ENCODE peak calls at places on chromosome 13, in five cellular contexts. One of them, this sample, is unnamed.

GRCh38 chr13:29500426-29500825 is 95.1 kb downstream of the SLC7A1 start:
- DNase-seq in cardiac muscle cell: no peak
- DNase-seq in foreskin keratinocyte: no peak
- DNase-seq in stomach: no peak
- DNase-seq in IMR-90: no peak
- DNase-seq in this sample: no peak

GRCh38 chr13:77002590-77003190 is 10.8 kb downstream of the CLN5 start:
- DNase-seq in cardiac muscle cell: peak; percentile 61
- DNase-seq in foreskin keratinocyte: no peak
- DNase-seq in stomach: no peak
- DNase-seq in IMR-90: peak; percentile 48
- DNase-seq in this sample: peak; percentile 57

GRCh38 chr13:52383362-52383761 is 22.6 kb downstream of the THSD1 start:
- DNase-seq in cardiac muscle cell: no peak
- DNase-seq in foreskin keratinocyte: no peak
- DNase-seq in stomach: no peak
- DNase-seq in IMR-90: peak; percentile 28
- DNase-seq in this sample: peak; percentile 7

GRCh38 chr13:23456437-23456836 is 22.9 kb upstream of the SACS start:
- DNase-seq in cardiac muscle cell: no peak
- DNase-seq in foreskin keratinocyte: no peak
- DNase-seq in stomach: no peak
- DNase-seq in IMR-90: peak; percentile 28
- DNase-seq in this sample: no peak

GRCh38 chr13:64206430-64207225 is 2791.0 kb upstream of the PCDH20 start:
- DNase-seq in cardiac muscle cell: no peak
- DNase-seq in foreskin keratinocyte: no peak
- DNase-seq in stomach: no peak
- DNase-seq in IMR-90: no peak
- DNase-seq in this sample: no peak

GRCh38 chr13:42814868-42815267 is 33.5 kb downstream of the FAM216B start:
- DNase-seq in cardiac muscle cell: peak; percentile 78
- DNase-seq in foreskin keratinocyte: peak; percentile 38
- DNase-seq in stomach: no peak
- DNase-seq in IMR-90: peak; percentile 94
- DNase-seq in this sample: no peak

GRCh38 chr13:104984296-104984818 is 1551.1 kb downstream of the EFNB2 start:
- DNase-seq in cardiac muscle cell: peak; percentile 71
- DNase-seq in foreskin keratinocyte: peak; percentile 2
- DNase-seq in stomach: peak; percentile 39
- DNase-seq in IMR-90: peak; percentile 12
- DNase-seq in this sample: peak; percentile 92

GRCh38 chr13:98334620-98335205 is 157.6 kb upstream of the RNF113B start:
- DNase-seq in cardiac muscle cell: no peak
- DNase-seq in foreskin keratinocyte: no peak
- DNase-seq in stomach: no peak
- DNase-seq in IMR-90: no peak
- DNase-seq in this sample: no peak

GRCh38 chr13:43354147-43354945 is 331.0 kb downstream of the DNAJC15 start:
- DNase-seq in cardiac muscle cell: no peak
- DNase-seq in foreskin keratinocyte: no peak
- DNase-seq in stomach: no peak
- DNase-seq in IMR-90: no peak
- DNase-seq in this sample: no peak

GRCh38 chr13:46554971-46555370 is 2.0 kb downstream of the LRCH1 start:
- DNase-seq in cardiac muscle cell: no peak
- DNase-seq in foreskin keratinocyte: no peak
- DNase-seq in stomach: no peak
- DNase-seq in IMR-90: peak; percentile 68
- DNase-seq in this sample: peak; percentile 24

GRCh38 chr13:30156826-30157615 is 150.3 kb downstream of the KATNAL1 start:
- DNase-seq in cardiac muscle cell: no peak
- DNase-seq in foreskin keratinocyte: no peak
- DNase-seq in stomach: no peak
- DNase-seq in IMR-90: no peak
- DNase-seq in this sample: no peak

GRCh38 chr13:32726374-32727037 is 140.3 kb downstream of the PDS5B start:
- DNase-seq in cardiac muscle cell: peak; percentile 27
- DNase-seq in foreskin keratinocyte: no peak
- DNase-seq in stomach: no peak
- DNase-seq in IMR-90: no peak
- DNase-seq in this sample: no peak

GRCh38 chr13:24261566-24261965 is 47.8 kb upstream of the C1QTNF9 start:
- DNase-seq in cardiac muscle cell: no peak
- DNase-seq in foreskin keratinocyte: no peak
- DNase-seq in stomach: no peak
- DNase-seq in IMR-90: no peak
- DNase-seq in this sample: no peak

GRCh38 chr13:64127192-64127591 is 2711.5 kb upstream of the PCDH20 start:
- DNase-seq in cardiac muscle cell: no peak
- DNase-seq in foreskin keratinocyte: no peak
- DNase-seq in stomach: no peak
- DNase-seq in IMR-90: no peak
- DNase-seq in this sample: no peak

GRCh38 chr13:89584058-89584457 is 1763.4 kb upstream of the MIR17HG start:
- DNase-seq in cardiac muscle cell: peak; percentile 18
- DNase-seq in foreskin keratinocyte: no peak
- DNase-seq in stomach: no peak
- DNase-seq in IMR-90: no peak
- DNase-seq in this sample: no peak

GRCh38 chr13:59982631-59983382 is 180.9 kb downstream of the DIAPH3 start:
- DNase-seq in cardiac muscle cell: peak; percentile 41
- DNase-seq in foreskin keratinocyte: no peak
- DNase-seq in stomach: no peak
- DNase-seq in IMR-90: peak; percentile 38
- DNase-seq in this sample: no peak

GRCh38 chr13:70812481-70812880 is 704.2 kb upstream of the KLHL1 start:
- DNase-seq in cardiac muscle cell: no peak
- DNase-seq in foreskin keratinocyte: no peak
- DNase-seq in stomach: no peak
- DNase-seq in IMR-90: peak; percentile 75
- DNase-seq in this sample: peak; percentile 12

GRCh38 chr13:54633461-54633860 is 1604.8 kb downstream of the OLFM4 start:
- DNase-seq in cardiac muscle cell: no peak
- DNase-seq in foreskin keratinocyte: no peak
- DNase-seq in stomach: no peak
- DNase-seq in IMR-90: no peak
- DNase-seq in this sample: no peak

GRCh38 chr13:54029226-54029625 is 1000.6 kb downstream of the OLFM4 start:
- DNase-seq in cardiac muscle cell: no peak
- DNase-seq in foreskin keratinocyte: peak; percentile 64
- DNase-seq in stomach: no peak
- DNase-seq in IMR-90: no peak
- DNase-seq in this sample: no peak

GRCh38 chr13:76944457-76944856 is 3.9 kb upstream of the ACOD1 start:
- DNase-seq in cardiac muscle cell: peak; percentile 70
- DNase-seq in foreskin keratinocyte: no peak
- DNase-seq in stomach: no peak
- DNase-seq in IMR-90: peak; percentile 68
- DNase-seq in this sample: no peak

GRCh38 chr13:30307194-30307965 is at the start of gene KATNAL1:
- DNase-seq in cardiac muscle cell: peak; percentile 78
- DNase-seq in foreskin keratinocyte: no peak
- DNase-seq in stomach: peak; percentile 68
- DNase-seq in IMR-90: peak; percentile 57
- DNase-seq in this sample: peak; percentile 82

GRCh38 chr13:91572439-91572838 is 174.0 kb downstream of the GPC5 start:
- DNase-seq in cardiac muscle cell: no peak
- DNase-seq in foreskin keratinocyte: no peak
- DNase-seq in stomach: no peak
- DNase-seq in IMR-90: peak; percentile 35
- DNase-seq in this sample: no peak

GRCh38 chr13:21018220-21018619 is 43.2 kb downstream of the LATS2 start:
- DNase-seq in cardiac muscle cell: no peak
- DNase-seq in foreskin keratinocyte: no peak
- DNase-seq in stomach: no peak
- DNase-seq in IMR-90: no peak
- DNase-seq in this sample: no peak

GRCh38 chr13:73900591-73900990 is 233.6 kb downstream of the KLF12 start:
- DNase-seq in cardiac muscle cell: peak; percentile 18
- DNase-seq in foreskin keratinocyte: no peak
- DNase-seq in stomach: no peak
- DNase-seq in IMR-90: no peak
- DNase-seq in this sample: peak; percentile 27

GRCh38 chr13:46607768-46608553 is 55.0 kb downstream of the LRCH1 start:
- DNase-seq in cardiac muscle cell: no peak
- DNase-seq in foreskin keratinocyte: no peak
- DNase-seq in stomach: no peak
- DNase-seq in IMR-90: no peak
- DNase-seq in this sample: no peak

DNA sequence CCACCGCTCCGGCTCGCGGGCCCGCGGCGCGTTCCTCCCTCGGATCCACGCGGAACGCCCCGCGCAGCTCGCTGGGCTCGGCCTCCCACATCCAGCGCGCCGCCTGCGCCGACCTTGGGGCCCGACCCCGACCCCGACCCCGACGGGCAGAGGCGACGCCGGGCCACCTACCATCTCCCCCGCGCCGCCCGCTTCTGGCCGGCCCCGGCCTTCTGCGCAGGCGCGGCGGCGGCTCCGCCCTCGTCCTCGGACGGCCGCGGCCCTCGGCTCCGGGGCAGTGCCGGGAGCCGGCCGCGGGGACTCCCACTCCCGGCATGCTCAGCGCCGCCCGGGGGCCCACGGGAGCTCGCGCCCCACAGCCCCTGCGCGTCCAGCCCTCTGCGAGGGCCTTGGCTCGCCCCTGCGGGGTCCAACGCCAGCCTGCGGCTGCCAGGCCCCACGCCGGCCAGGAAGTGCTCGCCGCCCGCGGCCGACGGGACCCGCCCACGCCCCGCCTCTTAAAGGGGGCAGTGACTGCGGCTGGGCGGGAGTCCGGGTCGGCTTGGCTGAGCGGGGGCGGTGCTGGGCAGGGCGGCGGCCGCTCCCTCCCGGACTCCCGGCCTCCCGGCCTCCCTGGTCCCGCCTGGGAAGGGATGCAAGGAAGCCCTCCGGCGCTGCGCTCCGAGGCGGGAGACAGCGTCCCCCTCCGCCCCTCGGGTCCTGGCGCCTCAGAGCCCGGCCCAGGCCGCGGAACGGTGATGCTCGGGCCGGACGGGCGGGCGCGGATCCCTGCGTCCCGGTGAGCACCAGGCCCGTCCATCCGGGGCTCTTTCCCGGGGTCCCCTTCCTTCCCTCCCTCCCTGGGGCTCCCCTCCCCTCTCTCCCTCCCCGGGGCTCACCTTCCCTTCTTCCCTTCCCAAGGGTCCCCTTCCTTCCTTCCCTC is at the start of gene DCUN1D2:
- DNase-seq in cardiac muscle cell: peak; percentile 99
- DNase-seq in foreskin keratinocyte: peak; percentile 80
- DNase-seq in stomach: peak; percentile 95
- DNase-seq in IMR-90: peak; percentile 96
- DNase-seq in this sample: peak; percentile 97
- H3K4me1 ChIP-seq in cardiac muscle cell: peaks cover 13% of the 10 kb centered on the region
- H3K4me1 ChIP-seq in foreskin keratinocyte: peaks cover 14% of the 10 kb centered on the region
- H3K4me1 ChIP-seq in stomach: peaks cover 52% of the 10 kb centered on the region
- H3K4me1 ChIP-seq in IMR-90: peaks cover 16% of the 10 kb centered on the region
- H3K4me1 ChIP-seq in this sample: peaks cover 46% of the 10 kb centered on the region

GRCh38 chr13:41061075-41061913 is at the start of gene WBP4:
- DNase-seq in cardiac muscle cell: peak; percentile 96
- DNase-seq in foreskin keratinocyte: peak; percentile 95
- DNase-seq in stomach: peak; percentile 93
- DNase-seq in IMR-90: peak; percentile 95
- DNase-seq in this sample: peak; percentile 96
- H3K4me1 ChIP-seq in cardiac muscle cell: peaks cover 16% of the 10 kb centered on the region
- H3K4me1 ChIP-seq in foreskin keratinocyte: peaks cover 17% of the 10 kb centered on the region
- H3K4me1 ChIP-seq in stomach: peaks cover 49% of the 10 kb centered on the region
- H3K4me1 ChIP-seq in IMR-90: peaks cover 6% of the 10 kb centered on the region
- H3K4me1 ChIP-seq in this sample: peaks cover 49% of the 10 kb centered on the region

GRCh38 chr13:79490846-79491245 is 9.9 kb downstream of the NDFIP2 start:
- DNase-seq in cardiac muscle cell: no peak
- DNase-seq in foreskin keratinocyte: no peak
- DNase-seq in stomach: no peak
- DNase-seq in IMR-90: no peak
- DNase-seq in this sample: no peak

GRCh38 chr13:79492313-79492798 is 11.4 kb downstream of the NDFIP2 start:
- DNase-seq in cardiac muscle cell: no peak
- DNase-seq in foreskin keratinocyte: peak; percentile 62
- DNase-seq in stomach: no peak
- DNase-seq in IMR-90: peak; percentile 13
- DNase-seq in this sample: no peak

GRCh38 chr13:79490326-79490725 is 9.4 kb downstream of the NDFIP2 start:
- DNase-seq in cardiac muscle cell: no peak
- DNase-seq in foreskin keratinocyte: no peak
- DNase-seq in stomach: no peak
- DNase-seq in IMR-90: no peak
- DNase-seq in this sample: no peak

GRCh38 chr13:79492918-79493594 is 12.1 kb downstream of the NDFIP2 start:
- DNase-seq in cardiac muscle cell: no peak
- DNase-seq in foreskin keratinocyte: no peak
- DNase-seq in stomach: no peak
- DNase-seq in IMR-90: no peak
- DNase-seq in this sample: no peak

GRCh38 chr13:79491715-79492114 is 10.8 kb downstream of the NDFIP2 start:
- DNase-seq in cardiac muscle cell: peak; percentile 74
- DNase-seq in foreskin keratinocyte: peak; percentile 98
- DNase-seq in stomach: no peak
- DNase-seq in IMR-90: peak; percentile 71
- DNase-seq in this sample: no peak
- H3K4me1 ChIP-seq in cardiac muscle cell: peaks cover 9% of the 10 kb centered on the region
- H3K4me1 ChIP-seq in foreskin keratinocyte: peaks cover 73% of the 10 kb centered on the region
- H3K4me1 ChIP-seq in stomach: peaks cover 15% of the 10 kb centered on the region
- H3K4me1 ChIP-seq in IMR-90: peaks cover 6% of the 10 kb centered on the region
- H3K4me1 ChIP-seq in this sample: no peaks in the 10 kb centered on the region

DNA sequence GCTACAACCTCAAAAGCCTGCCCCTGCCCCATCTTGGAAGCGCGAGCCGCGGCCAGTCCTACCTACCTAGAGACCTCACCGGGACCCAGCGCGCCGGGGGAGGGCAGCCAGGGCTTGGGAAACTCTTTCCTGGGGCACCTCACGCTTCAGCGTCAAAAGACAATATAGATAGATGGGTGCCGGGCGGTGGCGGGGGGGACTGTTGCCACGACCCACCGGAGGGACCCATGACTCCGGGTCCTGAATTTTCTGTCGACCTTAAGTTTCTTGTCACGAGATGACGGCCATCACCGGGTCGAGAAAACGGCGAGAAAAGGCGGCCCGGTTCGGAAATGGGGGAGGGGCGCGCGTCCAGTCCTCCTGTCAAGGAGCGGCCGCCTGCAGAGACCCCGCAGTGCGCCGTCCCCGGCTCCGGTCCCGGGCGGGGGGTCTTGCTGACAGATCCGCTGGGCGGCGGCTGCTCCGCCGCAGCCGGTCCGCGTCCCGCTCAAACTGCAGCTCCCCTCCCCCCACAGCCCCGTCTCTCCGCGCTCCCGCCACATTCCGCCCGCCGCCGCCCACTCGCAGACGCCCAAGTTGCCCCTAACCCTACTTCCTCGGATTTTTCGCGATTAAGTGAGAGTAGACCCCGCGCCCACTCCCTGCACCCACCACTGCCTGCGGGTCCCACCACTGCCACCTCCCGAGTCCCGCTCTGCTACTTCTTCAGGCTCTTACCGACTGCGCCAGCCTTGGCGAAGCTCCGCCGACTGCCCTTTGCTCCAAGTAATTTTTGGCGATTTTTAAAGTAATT is 66.1 kb downstream of the KCNRG start:
- DNase-seq in cardiac muscle cell: peak; percentile 54
- DNase-seq in foreskin keratinocyte: no peak
- DNase-seq in stomach: peak; percentile 48
- DNase-seq in IMR-90: no peak
- DNase-seq in this sample: peak; percentile 53
- H3K4me1 ChIP-seq in cardiac muscle cell: peaks cover 3% of the 10 kb centered on the region
- H3K4me1 ChIP-seq in foreskin keratinocyte: peaks cover 32% of the 10 kb centered on the region
- H3K4me1 ChIP-seq in stomach: peaks cover 4% of the 10 kb centered on the region
- H3K4me1 ChIP-seq in IMR-90: no peaks in the 10 kb centered on the region
- H3K4me1 ChIP-seq in this sample: peaks cover 27% of the 10 kb centered on the region

This sample was measured in endothelial cell of umbilical vein.